ENCODE peak calls at places on chromosomes 2 and 18, in four cellular contexts. A is activated CD4-positive, alpha-beta T cell treated with anti-CD3 and anti-CD28 coated beads for 48 hours; P is PC-3; F is brain microvascular endothelial cell. M is an unnamed sample.
A peak's percentile ranks its signal among the peaks of the same experiment; 100 is the strongest.

GRCh38 chr18:61551586-61551985 is 218.4 kb downstream of the CDH20 start:
- DNase-seq in F (peak; percentile 87), P (peak; percentile 82), A (peak; percentile 9), M (peak; percentile 68)

GRCh38 chr18:44060197-44060596 is 620.5 kb upstream of the SETBP1 start:
- DNase-seq in F (no peak), A (no peak), P (no peak), M (no peak)

GRCh38 chr2:196657332-196657731 is 17.8 kb downstream of the CCDC150 start:
- DNase-seq in F (no peak), P (no peak), A (no peak), M (no peak)

GRCh38 chr2:191917430-191917881 is 70.6 kb upstream of the CAVIN2 start:
- DNase-seq in F (no peak), P (no peak), A (no peak), M (no peak)

GRCh38 chr2:218074031-218074430 is 5.0 kb downstream of the RUFY4 start:
- DNase-seq in F (peak; percentile 7), A (peak; percentile 54), P (peak; percentile 25), M (no peak)

GRCh38 chr2:157359628-157360027 is 34.0 kb upstream of the ERMN start:
- DNase-seq in P (no peak), F (no peak), A (no peak), M (no peak)

GRCh38 chr2:217293607-217294006 is 433.7 kb upstream of the TNP1 start:
- DNase-seq in A (no peak), F (no peak), P (no peak), M (no peak)

GRCh38 chr2:66548422-66548821 is 113.5 kb downstream of the MEIS1 start:
- DNase-seq in P (no peak), F (no peak), A (no peak), M (no peak)

GRCh38 chr2:204982303-204982702 is 437.0 kb downstream of the PARD3B start:
- DNase-seq in P (no peak), F (no peak), A (no peak), M (no peak)

GRCh38 chr2:23028106-23028505 is 356.9 kb upstream of the KLHL29 start:
- DNase-seq in P (no peak), F (no peak), A (no peak), M (no peak)

GRCh38 chr18:8435376-8435775 is 173.9 kb upstream of the RAB12 start:
- DNase-seq in P (no peak), A (no peak), F (no peak), M (no peak)

GRCh38 chr18:63567276-63567675 is 19.9 kb upstream of the SERPINB13 start:
- DNase-seq in F (no peak), P (no peak), A (no peak), M (no peak)

GRCh38 chr2:160701822-160702221 is 208.2 kb upstream of the RBMS1 start:
- DNase-seq in P (no peak), F (no peak), A (no peak), M (no peak)

GRCh38 chr2:138871312-138871711 is 91.1 kb upstream of the NXPH2 start:
- DNase-seq in A (no peak), P (peak; percentile 52), F (no peak), M (no peak)

GRCh38 chr2:98859323-98859722 is 76.7 kb downstream of the CRACDL start:
- DNase-seq in P (no peak), A (no peak), F (no peak), M (no peak)

GRCh38 chr2:72137498-72138010 is 10.1 kb downstream of the CYP26B1 start:
- DNase-seq in P (peak; percentile 77), F (no peak), A (peak; percentile 78), M (peak; percentile 28)

GRCh38 chr18:54946149-54946581 is 13.1 kb downstream of the CCDC68 start:
- DNase-seq in F (peak; percentile 41), A (no peak), P (peak; percentile 63), M (no peak)

GRCh38 chr2:86048383-86048701 is 57.3 kb downstream of the POLR1A start:
- DNase-seq in F (no peak), A (no peak), P (no peak), M (no peak)

GRCh38 chr2:232897971-232898408 is 27.9 kb downstream of the SNORC start:
- DNase-seq in P (no peak), F (no peak), A (peak; percentile 83), M (no peak)

GRCh38 chr18:23718243-23718720 is 29.0 kb downstream of the LAMA3 start:
- DNase-seq in A (no peak), P (no peak), F (peak; percentile 91), M (no peak)

GRCh38 chr18:48627216-48627615 is 88.4 kb downstream of the CTIF start:
- DNase-seq in F (no peak), A (no peak), P (peak; percentile 24), M (peak; percentile 39)

GRCh38 chr2:226759768-226760167 is 39.9 kb downstream of the IRS1 start:
- DNase-seq in F (no peak), P (no peak), A (no peak), M (no peak)

GRCh38 chr18:59528866-59529265 is 168.4 kb downstream of the CCBE1 start:
- DNase-seq in F (no peak), A (no peak), P (no peak), M (no peak)

GRCh38 chr18:68438983-68439382 is 275.9 kb downstream of the TMX3 start:
- DNase-seq in P (no peak), A (no peak), F (no peak), M (peak; percentile 57)

GRCh38 chr2:45300026-45300750 is 290.9 kb upstream of the SIX2 start:
- DNase-seq in P (no peak), A (no peak), F (no peak), M (no peak)

GRCh38 chr2:210593166-210593565 is 36.8 kb downstream of the CPS1 start:
- DNase-seq in A (no peak), F (peak; percentile 66), P (no peak), M (no peak)

GRCh38 chr2:46686811-46687210 is 207.4 kb downstream of the TMEM247 start:
- DNase-seq in A (no peak), P (no peak), F (no peak), M (no peak)

GRCh38 chr18:60372598-60372997 is at the start of gene MC4R:
- DNase-seq in P (peak; percentile 46), F (peak; percentile 86), A (no peak), M (peak; percentile 35)

GRCh38 chr2:197079414-197079813 is 152.9 kb upstream of the PGAP1 start:
- DNase-seq in A (no peak), F (no peak), P (peak; percentile 11), M (no peak)

GRCh38 chr2:227394403-227394802 is 6.7 kb upstream of the SCYGR1 start:
- DNase-seq in P (no peak), A (no peak), F (no peak), M (no peak)

GRCh38 chr18:10590412-10590811 is 64.6 kb downstream of the NAPG start:
- DNase-seq in P (no peak), F (no peak), A (no peak), M (no peak)

GRCh38 chr2:184555352-184555751 is 43.0 kb upstream of the ZNF804A start:
- DNase-seq in A (no peak), F (no peak), P (peak; percentile 87), M (no peak)

GRCh38 chr2:186950694-186951093 is 101.7 kb upstream of the ZSWIM2 start:
- DNase-seq in F (no peak), P (peak; percentile 71), A (no peak), M (peak; percentile 61)

GRCh38 chr2:58099097-58099769 is 52.6 kb downstream of the VRK2 start:
- DNase-seq in A (no peak), F (no peak), P (no peak), M (no peak)

GRCh38 chr2:75998451-75998850 is 287.7 kb upstream of the GCFC2 start:
- DNase-seq in F (no peak), P (no peak), A (no peak), M (no peak)

GRCh38 chr2:85132834-85133637 is at the start of gene TCF7L1:
- DNase-seq in P (peak; percentile 78), F (peak; percentile 69), A (peak; percentile 55), M (peak; percentile 86)

GRCh38 chr2:100018794-100019193 is 123.6 kb downstream of the AFF3 start:
- DNase-seq in A (no peak), F (peak; percentile 66), P (peak; percentile 64), M (no peak)

GRCh38 chr2:131056204-131056975 is 36.9 kb downstream of the FAM168B start:
- DNase-seq in A (no peak), F (no peak), P (no peak), M (no peak)

GRCh38 chr2:15189236-15189635 is 371.9 kb downstream of the NBAS start:
- DNase-seq in P (no peak), F (no peak), A (no peak), M (no peak)

M was measured in mammary epithelial cell.